ENCODE peak calls at places on chromosomes 2 and 18, in five cellular contexts. B is HAP-1, S is A549, Y is SK-N-SH, D is upper lobe of right lung. U is an unnamed sample.

GRCh38 chr18:23922939-23923338 is 91.6 kb upstream of the TTC39C start:
- DNase-seq in B (no peak), D (no peak), S (no peak), Y (no peak), U (no peak)

GRCh38 chr2:215664847-215665525 is 229.1 kb upstream of the FN1 start:
- DNase-seq in B (no peak), D (no peak), S (peak), Y (no peak), U (no peak)

GRCh38 chr18:39188278-39188677 is 1622.7 kb upstream of the CELF4 start:
- DNase-seq in S (no peak), Y (no peak), B (no peak), D (no peak), U (no peak)

GRCh38 chr2:65320042-65320711 is 92.5 kb downstream of the ACTR2 start:
- DNase-seq in S (peak), D (no peak), B (no peak), Y (no peak), U (peak)

GRCh38 chr2:188527110-188527509 is 235.4 kb downstream of the GULP1 start:
- DNase-seq in B (no peak), S (no peak), D (no peak), Y (no peak), U (no peak)

GRCh38 chr18:74114206-74114605 is 33.4 kb downstream of the FBXO15 start:
- DNase-seq in Y (no peak), B (no peak), S (no peak), D (no peak), U (no peak)

GRCh38 chr2:400988-401679 is 113.2 kb upstream of the ALKAL2 start:
- DNase-seq in S (no peak), D (no peak), B (no peak), Y (no peak), U (peak)

GRCh38 chr18:79459946-79460345 is 64.2 kb downstream of the NFATC1 start:
- DNase-seq in B (no peak), Y (no peak), D (no peak), S (no peak), U (no peak)

GRCh38 chr2:206783718-206784117 is 18.3 kb downstream of the FASTKD2 start:
- DNase-seq in B (no peak), Y (peak), D (no peak), S (no peak), U (peak)

GRCh38 chr2:36373149-36373880 is 17.7 kb downstream of the CRIM1 start:
- DNase-seq in D (no peak), Y (no peak), S (no peak), B (no peak), U (no peak)

GRCh38 chr2:157864857-157865450 is 11.2 kb downstream of the ACVR1 start:
- DNase-seq in B (no peak), S (no peak), D (no peak), Y (no peak), U (no peak)

GRCh38 chr2:98009887-98010760 is 14.4 kb upstream of the TMEM131 start:
- DNase-seq in Y (no peak), D (no peak), S (no peak), B (no peak), U (no peak)

GRCh38 chr2:11270891-11271290 is 73.5 kb downstream of the ROCK2 start:
- DNase-seq in D (no peak), B (no peak), S (no peak), Y (no peak), U (no peak)

GRCh38 chr2:219250044-219250781 is 2.8 kb upstream of the TUBA4B start:
- DNase-seq in S (no peak), Y (no peak), D (no peak), B (no peak), U (no peak)

GRCh38 chr2:18404708-18405107 is 155.7 kb downstream of the RDH14 start:
- DNase-seq in Y (peak), S (no peak), B (peak), D (no peak), U (peak)

GRCh38 chr2:170002096-170002495 is 174.8 kb downstream of the UBR3 start:
- DNase-seq in D (no peak), B (no peak), S (no peak), Y (no peak), U (no peak)

GRCh38 chr2:128643221-128644065 is 324.8 kb upstream of the HS6ST1 start:
- DNase-seq in Y (no peak), D (peak), B (no peak), S (no peak), U (peak)

GRCh38 chr2:238161291-238162051 is 2.7 kb downstream of the ERFE start:
- DNase-seq in D (peak), B (no peak), Y (peak), S (no peak), U (peak)

GRCh38 chr2:137873860-137874259 is 90.4 kb upstream of the HNMT start:
- DNase-seq in Y (no peak), S (no peak), B (no peak), D (no peak), U (no peak)

DNA sequence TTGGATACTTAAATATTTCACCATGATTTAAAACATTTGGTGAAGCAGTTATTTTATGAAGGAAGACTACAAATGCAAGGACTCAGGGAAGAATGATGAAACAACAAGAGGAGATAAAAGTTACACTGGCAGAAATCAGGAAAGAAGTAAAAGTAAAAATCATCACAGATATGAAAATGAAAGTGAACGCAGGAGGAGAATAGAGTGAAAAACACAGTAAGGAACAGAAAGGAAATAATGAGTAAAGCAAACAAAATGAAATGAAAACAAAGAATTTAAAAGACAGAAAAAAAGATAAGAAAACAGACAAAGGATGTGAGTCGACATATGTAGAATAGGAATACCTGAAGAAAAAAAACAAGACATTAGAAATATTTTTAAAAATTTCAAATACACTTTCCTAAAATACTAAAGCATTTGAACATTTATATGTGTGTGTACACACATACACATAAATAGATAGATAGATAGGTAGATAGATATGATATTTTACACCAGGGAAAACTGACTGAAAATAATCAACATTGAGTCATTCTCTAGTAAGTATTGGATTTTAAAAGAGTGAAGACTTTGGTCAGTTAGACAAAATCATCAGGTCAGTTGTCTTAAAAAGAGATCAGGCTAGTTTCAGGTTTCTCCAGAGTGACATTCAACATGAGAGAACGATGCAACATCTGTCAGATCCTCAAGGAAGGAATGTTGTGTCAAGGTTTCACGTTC is 12.1 kb upstream of the KDSR start:
- DNase-seq in Y (no peak), D (no peak), S (no peak), B (no peak), U (no peak)
- H3K4me3 ChIP-seq in Y (no peak), D (no peak), S (no peak), B (no peak), U (no peak)

DNA sequence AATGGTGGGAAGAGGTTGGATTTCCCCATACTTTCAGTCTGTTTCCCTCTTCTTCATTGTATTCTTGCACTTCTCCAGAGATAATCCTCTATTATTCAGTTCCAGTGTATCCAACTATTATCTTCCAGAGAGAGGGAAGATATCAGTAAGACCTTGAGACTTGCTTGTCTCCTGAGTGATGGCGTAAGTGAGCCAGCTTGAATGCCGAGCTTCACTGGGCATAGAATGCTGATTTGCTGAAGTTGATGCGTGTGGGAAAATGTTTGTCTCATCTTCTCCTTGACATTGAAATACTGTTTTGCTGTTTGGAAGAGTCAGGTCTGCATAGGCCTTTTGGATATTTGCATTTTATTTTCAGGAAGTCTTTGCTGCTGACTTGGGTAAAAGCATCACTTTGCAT is 41.1 kb upstream of the MGAT5 start:
- DNase-seq in Y (no peak), B (no peak), D (no peak), S (no peak), U (no peak)
- H3K4me3 ChIP-seq in Y (no peak), B (no peak), D (no peak), S (no peak), U (no peak)

GRCh38 chr18:31244737-31245432 is 73.1 kb upstream of the DSG1 start:
- DNase-seq in Y (no peak), D (no peak), B (no peak), S (no peak), U (no peak)
- H3K4me3 ChIP-seq in Y (no peak), D (no peak), B (no peak), S (no peak), U (no peak)

GRCh38 chr2:84964406-84965191 is 6.4 kb upstream of the KCMF1 start:
- DNase-seq in Y (no peak), D (no peak), B (no peak), S (no peak), U (no peak)

GRCh38 chr2:84965192-84965516 is 5.8 kb upstream of the KCMF1 start:
- DNase-seq in B (no peak), S (no peak), Y (no peak), D (no peak), U (no peak)

GRCh38 chr2:84963323-84963691 is 7.7 kb upstream of the KCMF1 start:
- DNase-seq in B (no peak), D (no peak), Y (no peak), S (no peak), U (no peak)

GRCh38 chr2:84962917-84963316 is 8.0 kb upstream of the KCMF1 start:
- DNase-seq in B (no peak), Y (no peak), S (no peak), D (no peak), U (no peak)

GRCh38 chr2:84963692-84964405 is 7.1 kb upstream of the KCMF1 start:
- DNase-seq in S (no peak), D (no peak), Y (no peak), B (no peak), U (no peak)
- H3K4me3 ChIP-seq in S (no peak), D (no peak), Y (no peak), B (no peak), U (no peak)

DNA sequence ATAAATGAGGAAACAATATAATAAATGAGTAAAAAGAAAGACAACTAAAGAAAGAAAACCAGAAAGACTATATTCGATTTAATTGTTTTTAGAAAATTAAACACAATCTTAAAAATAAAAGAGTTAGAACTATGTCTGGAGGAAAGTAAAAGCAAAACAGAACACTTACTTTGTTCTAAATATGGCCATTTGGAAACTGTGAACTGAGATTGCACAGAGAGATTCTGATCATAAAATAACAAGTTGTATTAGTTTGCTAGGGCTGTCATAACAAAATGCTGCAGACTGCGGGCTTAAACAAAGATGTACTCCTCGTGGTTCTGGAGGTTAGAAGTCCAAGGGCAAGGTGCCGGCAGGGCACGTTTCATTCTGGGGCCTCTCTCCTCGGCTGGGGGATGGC is 128.1 kb upstream of the AQP4 start:
- DNase-seq in S (no peak), D (no peak), Y (no peak), B (no peak), U (no peak)
- H3K4me3 ChIP-seq in S (no peak), D (no peak), Y (no peak), B (no peak), U (no peak)